ENCODE peak calls at places on chromosomes 13 and 19, in eight cellular contexts. A is GM13977, F is A673, Y is testis, W is heart right ventricle, N is colonic mucosa, B is IMR-90, O is cardiac muscle cell. H is an unnamed sample.

GRCh38 chr13:34078334-34078999 is 260.5 kb downstream of the RFC3 start:
- DNase-seq in A (no peak), F (no peak), Y (no peak), O (no peak), N (no peak), W (no peak), B (no peak), H (no peak)

GRCh38 chr13:30520571-30520970 is 54.8 kb upstream of the HMGB1 start:
- DNase-seq in O (peak), Y (no peak), W (no peak), B (peak), F (no peak), A (no peak), N (no peak), H (no peak)

GRCh38 chr13:27644302-27644701 is 22.6 kb downstream of the POLR1D start:
- DNase-seq in Y (no peak), F (peak), N (no peak), B (peak), O (peak), A (no peak), W (no peak), H (no peak)

GRCh38 chr19:58248886-58249285 is 20.2 kb downstream of the ZNF544 start:
- DNase-seq in O (no peak), F (no peak), B (no peak), A (no peak), N (no peak), Y (no peak), W (no peak), H (no peak)

GRCh38 chr13:75461314-75461713 is 20.7 kb downstream of the TBC1D4 start:
- DNase-seq in A (no peak), W (no peak), F (no peak), Y (no peak), B (peak), N (no peak), O (no peak), H (no peak)

GRCh38 chr13:113875829-113876228 is 12.0 kb upstream of the GAS6 start:
- DNase-seq in N (no peak), B (no peak), Y (no peak), W (no peak), O (no peak), A (peak), F (no peak), H (no peak)

GRCh38 chr13:44815507-44816074 is 173.7 kb downstream of the NUFIP1 start:
- DNase-seq in A (peak), N (peak), F (peak), O (peak), B (peak), W (no peak), Y (peak), H (no peak)

GRCh38 chr13:94178625-94179244 is 300.7 kb downstream of the DCT start:
- DNase-seq in F (peak), A (no peak), N (no peak), O (no peak), Y (no peak), B (peak), W (no peak), H (no peak)

GRCh38 chr13:70178346-70178745 is 70.1 kb upstream of the KLHL1 start:
- DNase-seq in W (no peak), Y (no peak), N (no peak), A (no peak), O (no peak), B (no peak), F (no peak), H (no peak)

GRCh38 chr13:110027470-110028240 is 241.3 kb upstream of the IRS2 start:
- DNase-seq in N (no peak), B (no peak), W (no peak), O (no peak), Y (no peak), A (no peak), F (no peak), H (no peak)

GRCh38 chr13:91169641-91170040 is 177.8 kb upstream of the MIR17HG start:
- DNase-seq in O (no peak), A (no peak), W (no peak), B (no peak), N (no peak), Y (no peak), F (peak), H (no peak)

GRCh38 chr19:27705896-27706295 is 1507.1 kb downstream of the UQCRFS1 start:
- DNase-seq in O (no peak), F (no peak), W (no peak), N (no peak), A (no peak), B (no peak), Y (no peak), H (no peak)

DNA sequence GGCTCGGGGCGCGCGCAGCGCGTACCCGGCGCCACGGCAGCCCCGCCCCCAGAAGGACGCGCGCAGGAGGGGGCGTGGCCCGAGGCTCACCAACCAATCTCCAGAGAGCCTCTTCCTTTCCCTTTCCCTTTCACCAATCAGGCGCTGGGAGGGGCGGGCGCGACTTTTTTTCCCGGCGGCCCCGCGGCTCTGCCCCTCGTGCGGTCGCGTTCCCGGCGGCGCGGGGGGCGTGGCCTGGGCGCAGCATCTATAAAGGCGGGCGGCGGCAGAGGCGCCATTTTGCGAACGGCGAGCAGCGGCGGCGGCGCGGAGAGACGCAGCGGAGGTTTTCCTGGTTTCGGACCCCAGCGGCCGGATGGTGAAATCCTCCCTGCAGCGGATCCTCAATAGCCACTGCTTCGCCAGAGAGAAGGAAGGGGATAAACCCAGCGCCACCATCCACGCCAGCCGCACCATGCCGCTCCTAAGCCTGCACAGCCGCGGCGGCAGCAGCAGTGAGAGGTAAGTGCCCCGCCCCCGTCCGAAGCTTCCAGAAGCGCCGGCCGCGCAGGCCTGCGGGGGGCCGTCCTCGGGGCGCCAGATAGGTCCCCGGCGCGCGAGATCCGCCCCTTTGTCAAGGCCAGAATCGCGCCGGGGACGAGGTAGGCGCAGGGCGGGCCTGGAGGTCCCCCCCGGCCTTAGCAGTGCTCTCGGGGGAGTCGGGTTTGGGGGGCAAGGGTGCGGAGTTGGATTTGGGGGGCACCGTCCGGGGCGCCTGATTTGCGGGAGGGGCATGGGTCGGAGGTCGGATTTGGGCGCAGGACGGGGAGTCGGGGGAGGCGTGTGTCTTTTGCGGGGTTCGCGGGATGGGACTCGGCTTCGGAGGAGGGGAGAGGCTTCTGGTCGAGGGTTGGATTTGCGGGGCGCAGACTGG is 12.5 kb downstream of the PEAK3 start:
- DNase-seq in F (peak), N (peak), B (peak), Y (peak), W (peak), A (peak), O (peak), H (peak)
- TF ChIP-seq CTCF in F (no peak), N (no peak), B (no peak), Y (peak), W (no peak), A (peak), O (no peak), H (no peak)

DNA sequence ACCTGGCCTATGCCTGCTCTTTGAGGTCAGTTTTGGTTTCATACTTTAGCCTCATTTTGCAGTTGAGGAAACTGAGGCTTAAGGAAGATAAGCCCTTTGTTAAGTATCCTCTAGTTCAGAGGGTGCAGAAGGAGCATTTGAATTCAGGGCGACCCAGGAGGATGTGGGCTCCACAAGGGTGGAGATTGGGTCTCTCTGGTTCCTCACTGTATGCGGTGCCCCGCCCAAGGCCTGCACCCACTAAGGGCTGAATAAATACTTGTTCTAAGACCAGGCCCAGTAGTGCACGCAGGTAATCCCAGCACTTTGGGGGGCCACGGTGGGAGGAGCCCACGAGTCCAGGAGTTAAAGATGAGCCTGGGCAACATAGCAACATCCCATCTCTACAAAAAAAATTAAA is 768 bp upstream of the SLC44A2 start:
- DNase-seq in W (no peak), B (no peak), O (no peak), A (no peak), Y (no peak), F (no peak), N (peak), H (no peak)
- TF ChIP-seq CTCF in W (no peak), B (no peak), O (no peak), A (no peak), Y (no peak), F (no peak), N (no peak), H (no peak)

GRCh38 chr19:54464624-54465266 is 1.2 kb upstream of the LENG9 start:
- DNase-seq in O (peak), Y (peak), B (peak), F (peak), A (peak), W (peak), N (peak), H (peak)
- TF ChIP-seq CTCF in O (no peak), Y (no peak), B (no peak), F (no peak), A (no peak), W (no peak), N (no peak), H (no peak)

GRCh38 chr13:46521921-46522691 is 30.9 kb upstream of the LRCH1 start:
- DNase-seq in N (no peak), A (no peak), B (no peak), W (no peak), O (no peak), F (no peak), Y (no peak), H (no peak)

GRCh38 chr13:46519177-46519576 is 33.8 kb upstream of the LRCH1 start:
- DNase-seq in Y (no peak), O (no peak), A (no peak), B (no peak), F (no peak), N (no peak), W (no peak), H (no peak)

GRCh38 chr13:46522692-46523040 is 30.3 kb upstream of the LRCH1 start:
- DNase-seq in O (no peak), F (no peak), A (no peak), W (no peak), N (no peak), B (no peak), Y (no peak), H (no peak)

GRCh38 chr13:46520188-46520587 is 32.8 kb upstream of the LRCH1 start:
- DNase-seq in O (no peak), A (no peak), W (peak), N (no peak), B (no peak), Y (no peak), F (no peak), H (no peak)

GRCh38 chr13:46521486-46521885 is 31.5 kb upstream of the LRCH1 start:
- DNase-seq in N (no peak), Y (no peak), W (no peak), A (no peak), O (no peak), B (no peak), F (no peak), H (no peak)
- TF ChIP-seq CTCF in N (no peak), Y (no peak), W (no peak), A (no peak), O (no peak), B (no peak), F (no peak), H (no peak)

GRCh38 chr19:41641879-41642485 is 15.1 kb upstream of the CEACAM4 start:
- DNase-seq in O (peak), F (peak), W (peak), N (peak), Y (peak), A (peak), B (peak), H (peak)

GRCh38 chr19:41649827-41650226 is 23.0 kb upstream of the CEACAM4 start:
- DNase-seq in N (peak), Y (no peak), W (no peak), A (no peak), B (no peak), O (no peak), F (no peak), H (no peak)

DNA sequence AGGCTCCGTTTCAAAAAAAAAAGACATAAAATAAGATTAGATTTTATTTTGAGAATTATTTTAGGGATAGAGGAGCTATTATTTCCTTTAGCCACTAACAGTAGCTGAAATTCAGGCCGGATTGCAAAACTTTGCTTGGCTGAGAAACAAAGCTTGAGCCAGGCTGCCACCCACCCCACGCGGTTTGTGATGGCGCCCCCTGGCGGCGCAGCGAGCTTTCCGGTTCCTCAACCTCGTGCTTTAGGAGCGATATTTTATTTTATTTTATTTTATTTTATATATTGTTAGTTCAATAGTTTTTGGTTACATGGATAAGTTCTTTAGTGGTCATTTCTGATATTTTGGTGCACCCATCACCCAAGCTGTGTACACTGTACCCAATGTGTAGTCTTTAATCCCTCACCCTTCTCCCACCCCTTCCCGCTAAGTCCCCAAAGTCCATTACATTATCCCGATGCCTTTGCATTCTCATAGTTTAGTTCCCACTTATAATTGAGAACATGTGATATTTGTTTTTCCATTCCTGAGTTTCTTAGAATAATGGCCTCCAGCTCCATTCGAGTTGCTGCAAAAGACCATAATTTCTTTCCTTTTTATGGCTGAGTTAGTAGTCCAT is 19.8 kb upstream of the CEACAM4 start:
- DNase-seq in A (no peak), W (no peak), Y (peak), F (peak), O (peak), B (no peak), N (no peak), H (peak)
- TF ChIP-seq CTCF in A (peak), W (peak), Y (no peak), F (peak), O (peak), B (no peak), N (no peak), H (peak)

DNA sequence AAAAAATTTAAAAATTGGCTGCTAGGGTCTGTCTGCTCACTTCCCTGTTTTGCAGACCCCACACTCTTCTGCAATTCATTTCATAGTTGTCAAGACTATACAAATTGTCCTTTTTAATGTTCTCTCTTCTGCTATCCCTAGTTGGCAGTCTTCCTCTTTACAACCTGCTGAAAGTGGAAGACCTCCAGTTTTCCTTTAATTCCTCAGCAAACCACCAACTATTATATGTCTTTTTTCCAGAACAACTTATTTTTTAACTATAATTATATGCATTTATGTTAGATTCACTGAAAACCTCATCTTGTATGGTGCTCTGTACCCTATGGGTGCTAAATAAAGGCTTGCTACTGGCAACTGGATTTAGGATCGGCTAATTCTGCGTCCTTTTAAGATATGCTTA is 1.1 kb upstream of the PHF11 start:
- DNase-seq in F (no peak), W (no peak), Y (no peak), N (no peak), O (no peak), B (no peak), A (no peak), H (no peak)
- TF ChIP-seq CTCF in F (no peak), W (peak), Y (no peak), N (no peak), O (no peak), B (no peak), A (peak), H (no peak)

GRCh38 chr19:42658148-42658547 is 63.4 kb upstream of the CEACAM8 start:
- DNase-seq in O (peak), N (no peak), A (no peak), B (peak), F (no peak), W (no peak), Y (no peak), H (no peak)

GRCh38 chr19:42652021-42652420 is 57.3 kb upstream of the CEACAM8 start:
- DNase-seq in Y (no peak), A (no peak), F (no peak), O (no peak), B (no peak), N (no peak), W (no peak), H (no peak)

GRCh38 chr19:42655748-42656147 is 61.0 kb upstream of the CEACAM8 start:
- DNase-seq in F (no peak), W (no peak), O (no peak), B (no peak), Y (no peak), A (no peak), N (no peak), H (no peak)

GRCh38 chr19:42657551-42657950 is 62.8 kb upstream of the CEACAM8 start:
- DNase-seq in A (no peak), W (no peak), Y (no peak), F (no peak), O (peak), B (peak), N (no peak), H (no peak)

DNA sequence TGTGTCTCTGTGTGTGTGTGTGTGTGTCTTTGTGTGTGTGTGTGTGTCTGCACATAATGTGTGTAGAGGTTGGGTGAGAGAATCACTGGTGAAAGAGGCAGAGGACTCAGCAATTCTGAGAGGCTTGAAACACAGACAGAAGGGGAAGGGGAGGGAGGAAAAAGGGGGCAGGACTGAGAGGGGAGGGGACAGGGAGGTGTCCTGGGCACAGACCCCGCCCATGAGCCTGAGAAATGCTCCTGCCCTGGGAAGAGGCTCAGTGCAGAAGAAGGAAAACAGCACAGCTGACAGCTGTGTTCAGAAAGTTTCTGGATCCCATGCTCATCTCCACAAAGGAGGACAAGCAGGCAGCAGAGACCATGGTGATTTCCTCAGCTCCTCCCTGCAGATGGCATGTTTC is 59.1 kb upstream of the CEACAM8 start:
- DNase-seq in O (peak), B (no peak), N (no peak), W (no peak), Y (no peak), F (peak), A (no peak), H (no peak)
- TF ChIP-seq CTCF in O (no peak), B (no peak), N (no peak), W (no peak), Y (no peak), F (no peak), A (no peak), H (no peak)

H was measured in nephron progenitor cell.